ENCODE peak calls at places on chromosome 19, in nine cellular contexts. S is anterior cingulate cortex, Y is MM.1S, U is substantia nigra, N is RWPE1, M is mucosa of descending colon, J is GM20000, Q is body of pancreas, E is lower leg skin. K is an unnamed sample.

GRCh38 chr19:1618157-1619093 is 13.2 kb upstream of the UQCR11 start:
- DNase-seq in Y (no peak), J (peak; percentile 83), U (no peak), N (peak; percentile 47), Q (peak; percentile 73), M (peak; percentile 61), S (no peak), E (no peak), K (no peak)

GRCh38 chr19:7142771-7143170 is 73.3 kb downstream of the ZNF557 start:
- DNase-seq in E (no peak), M (no peak), Y (no peak), J (no peak), Q (no peak), N (no peak), S (no peak), U (no peak), K (no peak)

GRCh38 chr19:44813331-44814131 is 4.6 kb downstream of the BCAM start:
- DNase-seq in J (no peak), N (no peak), S (no peak), E (no peak), M (no peak), Q (no peak), Y (no peak), U (no peak), K (no peak)

GRCh38 chr19:13339869-13340268 is 166.4 kb downstream of the CACNA1A start:
- DNase-seq in E (no peak), U (peak; percentile 15), M (no peak), N (no peak), S (no peak), J (no peak), Q (no peak), Y (no peak), K (no peak)

GRCh38 chr19:16244091-16244490 is 46.4 kb downstream of the AP1M1 start:
- DNase-seq in N (no peak), Q (no peak), M (no peak), U (no peak), E (no peak), Y (no peak), S (no peak), J (no peak), K (no peak)

GRCh38 chr19:15187026-15188007 is 13.5 kb downstream of the NOTCH3 start:
- DNase-seq in S (no peak), Q (no peak), N (no peak), M (no peak), U (no peak), Y (no peak), E (no peak), J (no peak), K (no peak)

GRCh38 chr19:2856457-2857055 is 10.6 kb upstream of the ZNF556 start:
- DNase-seq in U (no peak), N (no peak), Q (no peak), E (no peak), Y (no peak), J (no peak), M (no peak), S (no peak), K (no peak)

GRCh38 chr19:19466201-19466600 is 49.1 kb downstream of the TSSK6 start:
- DNase-seq in Q (no peak), E (no peak), N (no peak), S (no peak), M (no peak), Y (no peak), U (no peak), J (no peak), K (no peak)

GRCh38 chr19:30455881-30456280 is 83.7 kb downstream of the ZNF536 start:
- DNase-seq in M (no peak), U (no peak), E (no peak), N (no peak), Y (no peak), Q (no peak), J (no peak), S (no peak), K (no peak)

GRCh38 chr19:38457202-38457601 is 23.7 kb downstream of the RYR1 start:
- DNase-seq in E (no peak), U (no peak), N (no peak), Q (no peak), Y (no peak), S (no peak), M (no peak), J (no peak), K (no peak)

GRCh38 chr19:16470541-16470910 is 1.2 kb downstream of the EPS15L1 start:
- DNase-seq in Y (no peak), Q (no peak), M (no peak), J (no peak), E (no peak), U (no peak), N (no peak), S (no peak), K (no peak)

GRCh38 chr19:961866-962620 is 22.1 kb upstream of the WDR18 start:
- DNase-seq in S (no peak), E (no peak), U (no peak), Y (no peak), M (peak; percentile 80), Q (no peak), N (no peak), J (no peak), K (no peak)

GRCh38 chr19:47609885-47610545 is 1.1 kb downstream of the BICRA start:
- DNase-seq in E (no peak), N (peak; percentile 11), J (peak; percentile 47), Y (peak; percentile 55), Q (peak; percentile 50), U (peak; percentile 42), S (peak; percentile 17), M (peak; percentile 75), K (peak; percentile 72)

GRCh38 chr19:45547965-45548609 is 36.5 kb downstream of the OPA3 start:
- DNase-seq in E (peak; percentile 73), Y (no peak), S (no peak), N (peak; percentile 94), M (peak; percentile 81), Q (no peak), U (no peak), J (no peak), K (no peak)

GRCh38 chr19:21699197-21699596 is 68.2 kb downstream of the ZNF100 start:
- DNase-seq in E (no peak), N (no peak), J (no peak), M (no peak), Q (no peak), U (no peak), Y (no peak), S (no peak), K (no peak)

GRCh38 chr19:12733369-12733896 is 1.1 kb downstream of the TRIR start:
- DNase-seq in Q (no peak), E (no peak), M (no peak), N (peak; percentile 68), Y (peak; percentile 69), J (peak; percentile 82), S (no peak), U (no peak), K (no peak)

GRCh38 chr19:5131866-5132561 is 163.1 kb downstream of the KDM4B start:
- DNase-seq in Y (no peak), Q (no peak), M (no peak), N (peak; percentile 31), U (no peak), S (no peak), E (no peak), J (no peak), K (no peak)

GRCh38 chr19:30861896-30862295 is 487.3 kb downstream of the TSHZ3 start:
- DNase-seq in E (no peak), Q (no peak), N (no peak), J (no peak), M (no peak), Y (no peak), S (no peak), U (no peak), K (peak; percentile 39)

GRCh38 chr19:8403820-8404109 is 9.3 kb upstream of the MARCHF2 start:
- DNase-seq in S (no peak), Y (no peak), U (no peak), Q (no peak), E (no peak), N (no peak), M (no peak), J (no peak), K (no peak)

GRCh38 chr19:33214621-33215020 is 11.0 kb downstream of the SLC7A10 start:
- DNase-seq in Y (no peak), Q (no peak), N (no peak), J (no peak), U (no peak), M (no peak), S (no peak), E (no peak), K (no peak)

GRCh38 chr19:29867984-29868383 is 56.2 kb downstream of the CCNE1 start:
- DNase-seq in M (no peak), E (no peak), Q (no peak), Y (no peak), J (no peak), U (no peak), S (no peak), N (no peak), K (no peak)

GRCh38 chr19:41785653-41786052 is 10.7 kb upstream of the CEACAM3 start:
- DNase-seq in E (peak; percentile 47), Y (peak; percentile 77), M (peak; percentile 59), Q (peak; percentile 68), S (no peak), N (peak; percentile 85), J (peak; percentile 80), U (peak; percentile 14), K (no peak)

GRCh38 chr19:42293539-42293938 is 8.4 kb upstream of the PRR19 start:
- DNase-seq in J (no peak), U (no peak), E (no peak), N (no peak), Y (no peak), M (no peak), Q (no peak), S (no peak), K (no peak)

GRCh38 chr19:42420055-42420544 is 7.1 kb downstream of the LIPE start:
- DNase-seq in J (peak; percentile 88), U (peak; percentile 22), Q (peak; percentile 68), Y (peak; percentile 87), N (peak; percentile 71), E (no peak), M (peak; percentile 77), S (no peak), K (no peak)

GRCh38 chr19:39167461-39168257 is 29.1 kb upstream of the NCCRP1 start:
- DNase-seq in Q (peak; percentile 83), N (peak; percentile 82), Y (no peak), J (no peak), M (peak; percentile 73), U (no peak), E (no peak), S (no peak), K (no peak)

GRCh38 chr19:53541971-53542370 is 4.0 kb downstream of the ZNF331 start:
- DNase-seq in Q (no peak), N (peak; percentile 15), J (no peak), E (no peak), U (no peak), Y (no peak), M (no peak), S (no peak), K (no peak)

GRCh38 chr19:45294291-45295029 is 28.2 kb downstream of the CKM start:
- DNase-seq in N (no peak), U (peak; percentile 56), E (no peak), Y (no peak), Q (peak; percentile 63), S (peak; percentile 23), J (no peak), M (no peak), K (no peak)

GRCh38 chr19:39363909-39364457 is 21.8 kb downstream of the SAMD4B start:
- DNase-seq in Y (no peak), Q (peak; percentile 15), S (peak; percentile 67), U (peak; percentile 78), J (no peak), M (no peak), E (peak; percentile 71), N (no peak), K (no peak)